ENCODE peak calls at places on chromosome 1, in ten cellular contexts. U is K562; L is esophagus squamous epithelium; O is PC-3; X is ovary; K is CD4-positive, CD25-positive, alpha-beta regulatory T cell; H is heart left ventricle; A is CD4-positive, alpha-beta memory T cell; M is pancreas; Y is lower lobe of right lung. C is an unnamed sample.

GRCh38 chr1:67062412-67062811 is 8.5 kb upstream of the SLC35D1 start:
- DNase-seq in Y (no peak), U (peak; percentile 35), M (no peak), L (no peak), X (no peak), O (no peak), K (no peak), A (no peak), H (no peak), C (no peak)

GRCh38 chr1:29805896-29806160 is 569.5 kb downstream of the PTPRU start:
- DNase-seq in H (no peak), L (no peak), U (no peak), M (no peak), X (no peak), O (no peak), A (no peak), Y (no peak), K (no peak), C (peak; percentile 42)

GRCh38 chr1:115952547-115952946 is 23.8 kb upstream of the SLC22A15 start:
- DNase-seq in X (no peak), A (no peak), U (no peak), K (no peak), Y (no peak), L (no peak), M (no peak), O (peak; percentile 36), H (no peak), C (no peak)

GRCh38 chr1:23449918-23450317 is 25.4 kb upstream of the TCEA3 start:
- DNase-seq in K (no peak), L (no peak), Y (no peak), U (no peak), X (peak; percentile 59), O (no peak), M (peak; percentile 70), A (no peak), H (peak; percentile 74), C (peak; percentile 75)

GRCh38 chr1:54324750-54325704 is 81.2 kb downstream of the SSBP3 start:
- DNase-seq in H (no peak), U (no peak), O (no peak), M (no peak), Y (no peak), L (no peak), X (peak; percentile 79), A (no peak), K (no peak), C (no peak)

GRCh38 chr1:147924813-147925212 is 3.4 kb upstream of the GPR89B start:
- DNase-seq in H (no peak), K (no peak), U (peak; percentile 36), A (no peak), Y (no peak), M (no peak), O (no peak), X (no peak), L (no peak), C (no peak)

GRCh38 chr1:156525856-156526479 is 25.4 kb upstream of the MEF2D start:
- DNase-seq in K (no peak), M (no peak), A (no peak), X (no peak), O (no peak), L (no peak), U (no peak), H (no peak), Y (no peak), C (no peak)

GRCh38 chr1:3959361-3959760 is 59.3 kb upstream of the C1orf174 start:
- DNase-seq in K (no peak), L (no peak), X (no peak), H (no peak), O (no peak), Y (no peak), A (no peak), U (no peak), M (no peak), C (no peak)

GRCh38 chr1:33012165-33012564 is 24.5 kb downstream of the AK2 start:
- DNase-seq in O (no peak), H (no peak), M (no peak), L (no peak), U (no peak), Y (no peak), A (no peak), K (no peak), X (no peak), C (no peak)

GRCh38 chr1:211511947-211512346 is 20.0 kb upstream of the RD3 start:
- DNase-seq in A (no peak), H (no peak), U (no peak), X (no peak), L (no peak), K (no peak), Y (no peak), O (peak; percentile 73), M (no peak), C (no peak)

GRCh38 chr1:152543808-152544207 is 22.8 kb downstream of the LCE3E start:
- DNase-seq in X (no peak), A (no peak), U (peak; percentile 33), M (no peak), K (no peak), L (no peak), O (peak; percentile 14), H (no peak), Y (no peak), C (no peak)

GRCh38 chr1:154726443-154726842 is 118.5 kb upstream of the ADAR start:
- DNase-seq in A (no peak), L (no peak), H (no peak), U (no peak), Y (no peak), K (no peak), O (peak; percentile 61), X (no peak), M (no peak), C (no peak)

GRCh38 chr1:86758570-86758969 is 54.2 kb downstream of the SH3GLB1 start:
- DNase-seq in L (no peak), K (no peak), M (peak; percentile 64), H (no peak), A (no peak), O (peak; percentile 66), X (no peak), U (no peak), Y (no peak), C (no peak)

GRCh38 chr1:218665216-218665615 is 320.1 kb downstream of the TGFB2 start:
- DNase-seq in X (peak; percentile 45), M (no peak), U (no peak), H (no peak), L (no peak), A (no peak), K (no peak), O (peak; percentile 48), Y (no peak), C (peak; percentile 74)

GRCh38 chr1:5595531-5596170 is 396.6 kb downstream of the NPHP4 start:
- DNase-seq in Y (no peak), O (no peak), L (no peak), H (no peak), U (no peak), X (no peak), A (no peak), M (no peak), K (no peak), C (peak; percentile 28)

GRCh38 chr1:151992345-151993083 is 1.1 kb downstream of the S100A10 start:
- DNase-seq in X (peak; percentile 78), M (peak; percentile 84), L (peak; percentile 36), O (peak; percentile 100), A (no peak), U (peak; percentile 80), K (peak; percentile 39), Y (peak; percentile 92), H (peak; percentile 86), C (peak; percentile 95)

GRCh38 chr1:107706181-107706580 is 258.8 kb downstream of the VAV3 start:
- DNase-seq in X (no peak), K (no peak), H (no peak), A (no peak), U (no peak), L (no peak), Y (no peak), O (no peak), M (no peak), C (no peak)

GRCh38 chr1:161244888-161245287 is 6.9 kb upstream of the NR1I3 start:
- DNase-seq in L (no peak), A (no peak), M (no peak), H (no peak), Y (no peak), K (no peak), U (no peak), X (no peak), O (no peak), C (no peak)

GRCh38 chr1:235331391-235331790 is 3.0 kb downstream of the GGPS1 start:
- DNase-seq in O (no peak), U (no peak), Y (no peak), M (no peak), K (no peak), X (no peak), H (no peak), L (no peak), A (no peak), C (no peak)
- H3K4me3 ChIP-seq in O (peak overlapping the region; percentile 92), U (peak overlapping the region; percentile 82), Y (no peak overlapping the region), M (no peak overlapping the region), K (peak overlapping the region; percentile 93), X (no peak overlapping the region), H (no peak overlapping the region), L (no peak overlapping the region), A (no peak overlapping the region), C (no peak overlapping the region)

GRCh38 chr1:93666613-93667384 is 14.8 kb downstream of the BCAR3 start:
- DNase-seq in O (peak; percentile 75), U (no peak), L (no peak), X (no peak), H (no peak), Y (no peak), A (no peak), M (no peak), K (no peak), C (no peak)
- H3K4me1 ChIP-seq in O (peaks cover 94% of the 10 kb centered on the region), U (peaks cover 43% of the 10 kb centered on the region), L (peaks cover 10% of the 10 kb centered on the region), X (peaks cover 30% of the 10 kb centered on the region), H (peaks cover 99% of the 10 kb centered on the region), Y (peaks cover 78% of the 10 kb centered on the region), A (no peaks in the 10 kb centered on the region), M (no peaks in the 10 kb centered on the region), K (no peaks in the 10 kb centered on the region), C (no peaks in the 10 kb centered on the region)

GRCh38 chr1:184513421-184513820 is 126.6 kb downstream of the C1orf21 start:
- DNase-seq in O (no peak), H (no peak), X (no peak), A (no peak), L (no peak), U (no peak), K (no peak), Y (no peak), M (no peak), C (no peak)
- H3K27ac ChIP-seq in O (no peak overlapping the region), H (peak overlapping the region; percentile 18), X (no peak overlapping the region), A (no peak overlapping the region), L (no peak overlapping the region), U (no peak overlapping the region), K (no peak overlapping the region), Y (no peak overlapping the region), M (no peak overlapping the region), C (no peak overlapping the region)

DNA sequence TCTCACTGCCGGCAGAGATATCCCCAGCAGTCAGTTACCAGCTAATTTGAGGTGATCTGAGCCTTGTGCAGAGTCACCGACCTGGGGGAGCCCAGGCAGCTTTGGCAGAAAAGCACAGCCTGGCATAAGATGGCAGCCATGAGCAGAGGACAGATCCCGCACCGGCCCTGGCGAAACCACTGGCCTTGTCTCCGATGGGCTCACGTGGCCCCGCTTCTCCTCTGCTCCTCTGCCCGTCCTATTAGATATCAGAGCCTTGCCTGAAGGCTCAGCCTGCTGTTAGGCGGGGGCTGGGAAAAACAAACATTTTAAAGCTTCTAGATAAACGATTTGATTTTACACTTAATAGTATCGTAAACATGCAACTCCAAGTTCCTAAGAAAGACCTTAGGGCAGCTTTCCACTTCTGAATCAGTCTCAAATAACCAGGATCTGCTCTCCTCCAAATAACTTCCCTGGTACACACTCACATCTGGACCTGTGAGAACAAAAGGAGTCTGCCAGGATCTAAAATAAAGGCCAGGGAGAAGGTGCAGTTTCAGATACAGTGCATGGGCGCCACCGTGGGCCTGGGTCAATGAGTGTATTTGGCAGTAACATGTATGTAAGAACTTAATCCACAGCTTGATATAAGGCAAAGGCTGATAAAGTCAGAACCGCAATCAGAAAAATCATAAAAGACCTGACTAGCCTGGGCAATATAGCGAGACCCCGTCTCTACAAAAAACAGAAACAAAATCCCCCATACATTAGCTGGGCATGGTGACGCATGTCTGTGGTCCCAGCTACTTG is 10.0 kb downstream of the EDARADD start:
- DNase-seq in A (no peak), L (no peak), M (no peak), X (no peak), Y (no peak), O (no peak), U (no peak), H (no peak), K (no peak), C (no peak)
- H3K4me3 ChIP-seq in A (no peak overlapping the region), L (no peak overlapping the region), M (no peak overlapping the region), X (no peak overlapping the region), Y (no peak overlapping the region), O (no peak overlapping the region), U (no peak overlapping the region), H (no peak overlapping the region), K (no peak overlapping the region), C (no peak overlapping the region)